ENCODE peak calls at places on chromosome 21, in five cellular contexts. One of them, this sample, is unnamed.

GRCh38 chr21:39669976-39670671 is 57.4 kb downstream of the B3GALT5 start:
- DNase-seq in fibroblast of lung: no peak
- DNase-seq in NT2/D1: no peak
- DNase-seq in GM23248: no peak
- DNase-seq in keratinocyte: no peak
- DNase-seq in this sample: no peak

GRCh38 chr21:15686506-15686905 is 43.3 kb upstream of the USP25 start:
- DNase-seq in fibroblast of lung: no peak
- DNase-seq in NT2/D1: no peak
- DNase-seq in GM23248: no peak
- DNase-seq in keratinocyte: no peak
- DNase-seq in this sample: no peak

GRCh38 chr21:21301013-21301412 is 302.8 kb downstream of the NCAM2 start:
- DNase-seq in fibroblast of lung: no peak
- DNase-seq in NT2/D1: no peak
- DNase-seq in GM23248: no peak
- DNase-seq in keratinocyte: no peak
- DNase-seq in this sample: no peak

GRCh38 chr21:21801921-21802320 is 803.7 kb downstream of the NCAM2 start:
- DNase-seq in fibroblast of lung: no peak
- DNase-seq in NT2/D1: peak; percentile 28
- DNase-seq in GM23248: no peak
- DNase-seq in keratinocyte: no peak
- DNase-seq in this sample: no peak

GRCh38 chr21:33458861-33459260 is 20.9 kb downstream of the TMEM50B start:
- DNase-seq in fibroblast of lung: peak; percentile 8
- DNase-seq in NT2/D1: no peak
- DNase-seq in GM23248: peak; percentile 29
- DNase-seq in keratinocyte: no peak
- DNase-seq in this sample: no peak

GRCh38 chr21:40254540-40255455 is 387.6 kb downstream of the PCP4 start:
- DNase-seq in fibroblast of lung: peak; percentile 87
- DNase-seq in NT2/D1: no peak
- DNase-seq in GM23248: no peak
- DNase-seq in keratinocyte: peak; percentile 11
- DNase-seq in this sample: no peak

GRCh38 chr21:35212393-35213127 is 163.5 kb upstream of the RUNX1 start:
- DNase-seq in fibroblast of lung: peak; percentile 86
- DNase-seq in NT2/D1: no peak
- DNase-seq in GM23248: peak; percentile 61
- DNase-seq in keratinocyte: no peak
- DNase-seq in this sample: no peak

GRCh38 chr21:15592271-15592860 is 137.4 kb upstream of the USP25 start:
- DNase-seq in fibroblast of lung: peak; percentile 38
- DNase-seq in NT2/D1: peak; percentile 33
- DNase-seq in GM23248: peak; percentile 56
- DNase-seq in keratinocyte: no peak
- DNase-seq in this sample: no peak

GRCh38 chr21:17257784-17258183 is 255.1 kb upstream of the CXADR start:
- DNase-seq in fibroblast of lung: peak; percentile 23
- DNase-seq in NT2/D1: no peak
- DNase-seq in GM23248: peak; percentile 80
- DNase-seq in keratinocyte: no peak
- DNase-seq in this sample: no peak

GRCh38 chr21:26570203-26570602 is 2.9 kb downstream of the CYYR1 start:
- DNase-seq in fibroblast of lung: no peak
- DNase-seq in NT2/D1: no peak
- DNase-seq in GM23248: no peak
- DNase-seq in keratinocyte: no peak
- DNase-seq in this sample: no peak

GRCh38 chr21:26572668-26573381 is at the start of gene CYYR1:
- DNase-seq in fibroblast of lung: peak; percentile 29
- DNase-seq in NT2/D1: peak; percentile 57
- DNase-seq in GM23248: peak; percentile 23
- DNase-seq in keratinocyte: no peak
- DNase-seq in this sample: peak; percentile 64

GRCh38 chr21:26572026-26572425 is 1.1 kb downstream of the CYYR1 start:
- DNase-seq in fibroblast of lung: no peak
- DNase-seq in NT2/D1: no peak
- DNase-seq in GM23248: no peak
- DNase-seq in keratinocyte: no peak
- DNase-seq in this sample: no peak
- H3K9ac ChIP-seq in fibroblast of lung: no peak overlapping the region
- H3K9ac ChIP-seq in NT2/D1: peak overlapping the region; percentile 6
- H3K9ac ChIP-seq in GM23248: no peak overlapping the region
- H3K9ac ChIP-seq in keratinocyte: peak overlapping the region; percentile 71
- H3K9ac ChIP-seq in this sample: peak overlapping the region; percentile 53

GRCh38 chr21:42840411-42841155 is 38.8 kb downstream of the WDR4 start:
- DNase-seq in fibroblast of lung: no peak
- DNase-seq in NT2/D1: no peak
- DNase-seq in GM23248: no peak
- DNase-seq in keratinocyte: no peak
- DNase-seq in this sample: peak; percentile 3
- H3K36me3 ChIP-seq in fibroblast of lung: peaks cover 11% of the 10 kb centered on the region
- H3K36me3 ChIP-seq in NT2/D1: peaks cover 92% of the 10 kb centered on the region
- H3K36me3 ChIP-seq in GM23248: peaks cover 8% of the 10 kb centered on the region
- H3K36me3 ChIP-seq in keratinocyte: peaks cover 27% of the 10 kb centered on the region
- H3K36me3 ChIP-seq in this sample: peaks cover 12% of the 10 kb centered on the region

DNA sequence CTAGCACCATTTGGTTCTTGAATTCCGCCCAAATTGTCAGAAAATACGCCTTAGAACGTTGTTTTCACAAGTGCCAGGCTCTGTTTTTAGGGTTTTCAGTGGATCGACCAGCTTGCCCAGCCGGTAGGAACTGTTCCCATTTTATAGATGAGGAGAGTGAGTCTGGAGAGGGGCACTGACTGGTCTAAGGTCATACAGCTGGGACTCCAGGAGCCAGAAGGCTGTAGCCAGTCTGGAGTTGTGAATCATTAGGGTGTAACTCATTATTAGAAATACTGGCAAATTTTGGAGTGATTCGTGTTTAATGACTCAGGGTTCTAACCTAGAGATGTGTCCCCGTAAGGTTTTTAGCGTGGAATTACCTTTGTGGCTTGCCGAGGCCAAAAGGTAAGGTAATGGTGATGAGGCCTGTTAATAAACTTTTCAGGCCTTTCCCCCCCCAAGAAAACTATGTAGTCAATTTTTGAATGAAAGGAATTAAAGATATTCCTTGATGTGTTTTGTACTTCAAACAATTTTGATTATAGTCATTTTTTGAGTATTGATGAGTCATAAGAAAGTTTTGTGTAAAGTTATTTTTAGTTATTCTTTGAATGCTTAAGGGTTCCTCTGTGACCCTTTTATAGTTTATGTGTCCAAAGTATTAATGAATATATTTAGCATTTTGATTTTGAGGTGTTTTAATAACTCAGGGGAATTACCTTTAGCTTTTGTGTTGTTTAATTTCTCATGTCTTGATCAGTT is 2.1 kb downstream of the DYRK1A start:
- DNase-seq in fibroblast of lung: peak; percentile 53
- DNase-seq in NT2/D1: no peak
- DNase-seq in GM23248: peak; percentile 88
- DNase-seq in keratinocyte: peak; percentile 73
- DNase-seq in this sample: no peak
- H3K9ac ChIP-seq in fibroblast of lung: peak overlapping the region; percentile 97
- H3K9ac ChIP-seq in NT2/D1: peak overlapping the region; percentile 100
- H3K9ac ChIP-seq in GM23248: peak overlapping the region; percentile 89
- H3K9ac ChIP-seq in keratinocyte: peak overlapping the region; percentile 96
- H3K9ac ChIP-seq in this sample: peak overlapping the region; percentile 79

DNA sequence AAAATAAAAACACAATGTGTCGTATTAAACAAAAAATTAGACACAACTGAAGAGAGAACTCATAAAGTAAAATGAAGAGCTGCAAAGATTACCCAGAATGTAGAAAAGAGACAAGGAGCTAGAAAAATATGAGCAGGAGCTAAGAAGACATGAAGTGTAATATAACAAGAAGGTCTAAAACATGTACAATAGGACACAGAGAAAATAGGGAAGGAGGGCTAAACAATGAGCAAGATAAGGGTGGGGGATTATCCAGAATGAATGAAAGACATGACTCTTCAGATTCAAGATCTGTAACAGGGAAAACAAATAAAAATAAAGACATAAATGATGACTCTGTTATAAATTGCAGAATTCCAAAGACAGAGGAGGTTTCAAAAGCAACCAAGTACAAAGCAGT is 38.3 kb downstream of the PRDM15 start:
- DNase-seq in fibroblast of lung: no peak
- DNase-seq in NT2/D1: no peak
- DNase-seq in GM23248: no peak
- DNase-seq in keratinocyte: no peak
- DNase-seq in this sample: no peak
- H3K36me3 ChIP-seq in fibroblast of lung: peaks cover 6% of the 10 kb centered on the region
- H3K36me3 ChIP-seq in NT2/D1: peaks cover 19% of the 10 kb centered on the region
- H3K36me3 ChIP-seq in GM23248: peaks cover 11% of the 10 kb centered on the region
- H3K36me3 ChIP-seq in keratinocyte: peaks cover 6% of the 10 kb centered on the region
- H3K36me3 ChIP-seq in this sample: peaks cover 4% of the 10 kb centered on the region

DNA sequence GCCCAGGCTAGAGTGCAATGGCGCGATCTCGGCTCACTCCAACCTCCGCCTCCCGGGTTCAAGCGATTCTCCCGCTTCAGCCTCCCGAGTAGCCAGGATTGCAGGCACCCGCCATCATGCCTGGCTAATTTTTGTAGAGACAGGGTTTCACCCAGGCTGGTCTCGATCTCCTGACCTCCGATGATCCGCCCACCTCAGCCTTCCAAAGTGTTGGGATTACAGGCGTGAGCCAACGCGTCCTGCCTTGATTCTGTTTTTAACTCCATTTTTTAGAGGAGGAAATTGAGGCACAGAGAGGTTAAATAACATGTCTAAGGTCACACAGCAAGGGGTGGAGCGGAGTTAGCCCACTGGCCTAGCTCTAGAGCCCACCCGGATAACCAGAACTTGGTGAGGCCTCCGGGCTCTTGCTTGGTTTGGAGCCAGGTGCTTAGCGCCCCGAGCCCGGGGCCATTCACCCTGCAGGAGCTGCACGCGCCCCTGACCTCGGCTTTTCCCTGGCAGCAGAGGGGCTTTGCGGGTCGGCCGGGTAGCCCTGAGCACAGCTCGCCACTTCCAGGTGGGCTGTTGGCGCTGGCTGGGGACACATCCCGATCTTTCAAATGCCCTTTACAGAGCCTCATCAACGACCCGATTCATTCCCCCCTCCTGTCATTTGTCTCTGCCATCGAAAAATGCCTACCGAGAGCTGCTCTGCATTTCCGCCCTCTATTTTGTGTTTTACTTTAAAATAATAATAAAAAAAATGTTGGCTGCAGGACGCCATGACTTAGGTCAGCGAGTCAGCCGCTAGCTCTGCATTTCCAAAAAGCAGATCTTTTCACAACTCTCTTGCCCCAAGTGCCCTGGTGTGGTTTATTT is 11.2 kb downstream of the SIM2 start:
- DNase-seq in fibroblast of lung: no peak
- DNase-seq in NT2/D1: no peak
- DNase-seq in GM23248: no peak
- DNase-seq in keratinocyte: no peak
- DNase-seq in this sample: no peak
- H3K9ac ChIP-seq in fibroblast of lung: no peak overlapping the region
- H3K9ac ChIP-seq in NT2/D1: no peak overlapping the region
- H3K9ac ChIP-seq in GM23248: no peak overlapping the region
- H3K9ac ChIP-seq in keratinocyte: no peak overlapping the region
- H3K9ac ChIP-seq in this sample: no peak overlapping the region

GRCh38 chr21:46544824-46545223 is 60.1 kb downstream of the S100B start:
- DNase-seq in fibroblast of lung: no peak
- DNase-seq in NT2/D1: no peak
- DNase-seq in GM23248: no peak
- DNase-seq in keratinocyte: no peak
- DNase-seq in this sample: no peak

GRCh38 chr21:46542588-46543092 is 62.2 kb downstream of the S100B start:
- DNase-seq in fibroblast of lung: no peak
- DNase-seq in NT2/D1: no peak
- DNase-seq in GM23248: no peak
- DNase-seq in keratinocyte: no peak
- DNase-seq in this sample: no peak

GRCh38 chr21:46543306-46543705 is 61.6 kb downstream of the S100B start:
- DNase-seq in fibroblast of lung: no peak
- DNase-seq in NT2/D1: no peak
- DNase-seq in GM23248: no peak
- DNase-seq in keratinocyte: no peak
- DNase-seq in this sample: no peak

GRCh38 chr21:46545363-46545762 is 59.5 kb downstream of the S100B start:
- DNase-seq in fibroblast of lung: no peak
- DNase-seq in NT2/D1: no peak
- DNase-seq in GM23248: peak; percentile 8
- DNase-seq in keratinocyte: peak; percentile 30
- DNase-seq in this sample: no peak

GRCh38 chr21:46544003-46544402 is 60.9 kb downstream of the S100B start:
- DNase-seq in fibroblast of lung: no peak
- DNase-seq in NT2/D1: no peak
- DNase-seq in GM23248: no peak
- DNase-seq in keratinocyte: no peak
- DNase-seq in this sample: no peak
- H3K36me3 ChIP-seq in fibroblast of lung: peaks cover 26% of the 10 kb centered on the region
- H3K36me3 ChIP-seq in NT2/D1: peaks cover 86% of the 10 kb centered on the region
- H3K36me3 ChIP-seq in GM23248: peaks cover 9% of the 10 kb centered on the region
- H3K36me3 ChIP-seq in keratinocyte: peaks cover 39% of the 10 kb centered on the region
- H3K36me3 ChIP-seq in this sample: peaks cover 42% of the 10 kb centered on the region

GRCh38 chr21:38474796-38475195 is 23.5 kb downstream of the ERG start:
- DNase-seq in fibroblast of lung: no peak
- DNase-seq in NT2/D1: no peak
- DNase-seq in GM23248: no peak
- DNase-seq in keratinocyte: no peak
- DNase-seq in this sample: no peak

GRCh38 chr21:38470762-38471161 is 27.5 kb downstream of the ERG start:
- DNase-seq in fibroblast of lung: peak; percentile 52
- DNase-seq in NT2/D1: no peak
- DNase-seq in GM23248: peak; percentile 32
- DNase-seq in keratinocyte: no peak
- DNase-seq in this sample: no peak

GRCh38 chr21:38474124-38474523 is 24.2 kb downstream of the ERG start:
- DNase-seq in fibroblast of lung: no peak
- DNase-seq in NT2/D1: no peak
- DNase-seq in GM23248: no peak
- DNase-seq in keratinocyte: no peak
- DNase-seq in this sample: no peak

GRCh38 chr21:38471766-38472165 is 26.5 kb downstream of the ERG start:
- DNase-seq in fibroblast of lung: no peak
- DNase-seq in NT2/D1: no peak
- DNase-seq in GM23248: no peak
- DNase-seq in keratinocyte: no peak
- DNase-seq in this sample: no peak

DNA sequence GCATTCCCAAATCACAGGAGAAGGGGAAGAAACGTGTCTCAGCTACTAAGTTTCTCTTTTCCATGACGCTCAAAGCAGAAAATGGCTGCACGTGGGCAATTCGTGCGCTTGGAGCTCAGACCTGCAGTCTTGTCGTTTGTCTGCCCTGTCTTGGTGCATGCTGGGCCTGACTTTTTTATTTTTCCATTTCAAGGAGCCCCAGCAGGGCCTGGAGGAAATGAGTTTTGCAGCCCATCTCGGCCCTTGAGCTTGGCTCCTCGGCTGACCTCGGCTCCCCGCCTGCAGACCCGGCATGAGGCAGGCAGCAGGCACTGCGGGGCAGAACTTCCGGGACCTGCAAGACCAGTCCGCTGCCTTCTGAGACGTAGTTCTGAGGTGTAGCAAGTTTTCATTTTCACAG is 25.6 kb downstream of the ERG start:
- DNase-seq in fibroblast of lung: no peak
- DNase-seq in NT2/D1: no peak
- DNase-seq in GM23248: no peak
- DNase-seq in keratinocyte: no peak
- DNase-seq in this sample: no peak
- H3K9ac ChIP-seq in fibroblast of lung: no peak overlapping the region
- H3K9ac ChIP-seq in NT2/D1: no peak overlapping the region
- H3K9ac ChIP-seq in GM23248: no peak overlapping the region
- H3K9ac ChIP-seq in keratinocyte: no peak overlapping the region
- H3K9ac ChIP-seq in this sample: no peak overlapping the region

GRCh38 chr21:42990251-42990650 is 15.9 kb downstream of the PKNOX1 start:
- DNase-seq in fibroblast of lung: no peak
- DNase-seq in NT2/D1: no peak
- DNase-seq in GM23248: no peak
- DNase-seq in keratinocyte: no peak
- DNase-seq in this sample: no peak
- H3K36me3 ChIP-seq in fibroblast of lung: no peaks in the 10 kb centered on the region
- H3K36me3 ChIP-seq in NT2/D1: no peaks in the 10 kb centered on the region
- H3K36me3 ChIP-seq in GM23248: no peaks in the 10 kb centered on the region
- H3K36me3 ChIP-seq in keratinocyte: peaks cover 1% of the 10 kb centered on the region
- H3K36me3 ChIP-seq in this sample: peaks cover 5% of the 10 kb centered on the region